ENCODE peak calls at places on chromosomes 6 and 20, in ten cellular contexts. D is tibial artery, X is hepatocyte, B is GM12865, V is natural killer cell, U is WTC11, A is cardiac fibroblast, S is endodermal cell, Z is adrenal gland, E is astrocyte of the cerebellum. C is an unnamed sample.

GRCh38 chr6:41706876-41707564 is 28.4 kb downstream of the TFEB start:
- DNase-seq in U (no peak), E (no peak), B (peak), D (peak), S (no peak), A (peak), Z (peak), X (peak), V (no peak), C (no peak)

GRCh38 chr20:63664861-63665594 is 6.9 kb downstream of the RTEL1 start:
- DNase-seq in X (no peak), E (no peak), D (no peak), Z (no peak), V (no peak), S (peak), B (no peak), U (peak), A (peak), C (no peak)

GRCh38 chr6:155406801-155407200 is 48.8 kb downstream of the NOX3 start:
- DNase-seq in S (no peak), B (no peak), V (no peak), Z (no peak), A (no peak), X (no peak), D (no peak), U (no peak), E (no peak), C (no peak)

GRCh38 chr6:111274593-111275217 is 187.4 kb downstream of the SLC16A10 start:
- DNase-seq in V (no peak), D (no peak), X (no peak), A (no peak), S (no peak), E (no peak), U (no peak), B (no peak), Z (no peak), C (no peak)

GRCh38 chr20:63802469-63803240 is 28.4 kb downstream of the ZBTB46 start:
- DNase-seq in D (no peak), U (no peak), E (no peak), S (no peak), V (no peak), B (no peak), X (no peak), A (no peak), Z (no peak), C (no peak)

GRCh38 chr20:7180261-7181045 is 413.0 kb downstream of the BMP2 start:
- DNase-seq in S (no peak), A (peak), B (no peak), Z (no peak), V (no peak), U (no peak), E (no peak), X (no peak), D (no peak), C (no peak)

GRCh38 chr6:100946711-100947110 is 65.6 kb upstream of the ASCC3 start:
- DNase-seq in U (no peak), D (no peak), B (no peak), V (no peak), A (no peak), E (no peak), Z (no peak), X (no peak), S (no peak), C (no peak)

GRCh38 chr6:107632757-107633156 is 142.8 kb downstream of the SOBP start:
- DNase-seq in D (no peak), B (no peak), E (no peak), A (no peak), V (no peak), X (no peak), Z (no peak), S (no peak), U (no peak), C (no peak)

GRCh38 chr6:81844686-81845085 is 92.2 kb upstream of the TENT5A start:
- DNase-seq in X (no peak), Z (peak), S (no peak), U (no peak), D (no peak), A (peak), B (no peak), E (no peak), V (no peak), C (no peak)

GRCh38 chr6:56250266-56250665 is 2.9 kb upstream of the COL21A1 start:
- DNase-seq in E (no peak), D (no peak), S (no peak), B (no peak), X (no peak), Z (no peak), A (no peak), U (no peak), V (no peak), C (no peak)

GRCh38 chr6:1758076-1758679 is 148.5 kb downstream of the FOXC1 start:
- DNase-seq in S (peak), A (no peak), B (no peak), D (no peak), Z (no peak), U (no peak), E (no peak), X (no peak), V (no peak), C (no peak)

GRCh38 chr20:9294081-9294480 is 220.3 kb upstream of the LAMP5 start:
- DNase-seq in U (no peak), X (peak), A (peak), Z (no peak), D (no peak), E (peak), V (no peak), S (no peak), B (no peak), C (no peak)

GRCh38 chr6:95574811-95575210 is 2.5 kb upstream of the MANEA start:
- DNase-seq in S (no peak), Z (no peak), U (no peak), D (no peak), V (no peak), B (no peak), A (peak), E (no peak), X (peak), C (no peak)

GRCh38 chr6:99467509-99468106 is 42.5 kb upstream of the PNISR start:
- DNase-seq in V (no peak), S (no peak), D (no peak), Z (no peak), A (peak), U (no peak), B (peak), E (no peak), X (peak), C (no peak)

GRCh38 chr20:31685853-31686641 is 36.6 kb downstream of the BCL2L1 start:
- DNase-seq in V (no peak), X (no peak), D (no peak), B (no peak), E (no peak), A (no peak), S (no peak), U (no peak), Z (no peak), C (no peak)

GRCh38 chr20:44035924-44036323 is 121.3 kb downstream of the TOX2 start:
- DNase-seq in X (no peak), D (no peak), A (no peak), E (no peak), U (no peak), B (no peak), V (no peak), S (no peak), Z (no peak), C (peak)

GRCh38 chr20:1335961-1336698 is 7.2 kb upstream of the SDCBP2 start:
- DNase-seq in E (no peak), S (peak), U (no peak), Z (no peak), A (no peak), X (no peak), V (no peak), B (no peak), D (no peak), C (no peak)

GRCh38 chr20:57779401-57780003 is 69.7 kb upstream of the PMEPA1 start:
- DNase-seq in X (peak), B (no peak), Z (no peak), A (no peak), E (no peak), S (peak), U (no peak), V (no peak), D (no peak), C (no peak)

GRCh38 chr6:109894181-109894580 is 83.9 kb upstream of the GPR6 start:
- DNase-seq in V (no peak), D (no peak), Z (peak), B (peak), U (no peak), X (no peak), S (no peak), A (no peak), E (no peak), C (no peak)

GRCh38 chr20:1478566-1478965 is 11.9 kb upstream of the NSFL1C start:
- DNase-seq in A (no peak), S (no peak), Z (no peak), U (no peak), V (no peak), D (no peak), X (no peak), E (no peak), B (no peak), C (no peak)

GRCh38 chr6:104885518-104886043 is 25.9 kb upstream of the HACE1 start:
- DNase-seq in E (no peak), U (peak), V (no peak), S (peak), Z (no peak), B (no peak), X (no peak), D (no peak), A (no peak), C (no peak)

GRCh38 chr20:44354979-44355502 is 458 bp upstream of the HNF4A start:
- DNase-seq in Z (no peak), U (no peak), B (no peak), A (no peak), V (no peak), D (no peak), X (no peak), S (no peak), E (no peak), C (no peak)

GRCh38 chr20:54223285-54223684 is 15.4 kb downstream of the PFDN4 start:
- DNase-seq in X (no peak), Z (no peak), U (no peak), A (no peak), S (peak), V (no peak), E (no peak), B (no peak), D (no peak), C (no peak)

GRCh38 chr6:75438186-75438880 is 55.3 kb downstream of the FILIP1 start:
- DNase-seq in B (no peak), V (no peak), A (peak), Z (no peak), U (no peak), X (no peak), S (no peak), D (no peak), E (no peak), C (no peak)

GRCh38 chr6:9360881-9361280 is 925.5 kb upstream of the SLC35B3 start:
- DNase-seq in B (no peak), X (no peak), U (no peak), Z (no peak), E (no peak), D (no peak), V (no peak), A (no peak), S (no peak), C (no peak)

GRCh38 chr20:10322073-10323012 is 103.7 kb downstream of the SNAP25 start:
- DNase-seq in U (no peak), X (no peak), B (no peak), Z (no peak), D (no peak), S (no peak), A (no peak), V (no peak), E (no peak), C (no peak)

GRCh38 chr20:22339091-22339881 is 245.1 kb downstream of the FOXA2 start:
- DNase-seq in S (peak), A (peak), B (peak), Z (peak), V (no peak), E (peak), X (peak), U (peak), D (no peak), C (no peak)

GRCh38 chr6:33423777-33424176 is 3.9 kb downstream of the SYNGAP1 start:
- DNase-seq in B (no peak), V (no peak), X (no peak), Z (no peak), D (no peak), A (no peak), S (no peak), E (no peak), U (no peak), C (no peak)

GRCh38 chr6:10429638-10430427 is 15.0 kb upstream of the TFAP2A start:
- DNase-seq in S (peak), U (no peak), D (no peak), Z (no peak), A (peak), B (peak), E (peak), X (peak), V (no peak), C (no peak)

GRCh38 chr6:14720411-14721102 is 525.3 kb upstream of the JARID2 start:
- DNase-seq in B (no peak), Z (no peak), X (no peak), U (no peak), V (no peak), S (no peak), E (no peak), A (peak), D (no peak), C (no peak)

GRCh38 chr20:59434950-59435349 is 134.5 kb downstream of the EDN3 start:
- DNase-seq in B (no peak), U (no peak), V (no peak), D (no peak), X (no peak), E (no peak), S (no peak), Z (no peak), A (no peak), C (no peak)

GRCh38 chr6:143329323-143329722 is 121.2 kb downstream of the ADAT2 start:
- DNase-seq in D (no peak), S (no peak), E (no peak), B (no peak), Z (no peak), A (no peak), U (no peak), V (no peak), X (no peak), C (no peak)

GRCh38 chr6:149820506-149820905 is 43.7 kb downstream of the LRP11 start:
- DNase-seq in S (no peak), X (no peak), A (no peak), V (no peak), U (no peak), Z (no peak), B (peak), D (no peak), E (no peak), C (no peak)
- TF ChIP-seq CTCF in S (no peak), X (no peak), A (no peak), V (no peak), U (no peak), Z (no peak), B (no peak), D (no peak), E (no peak), C (no peak)

DNA sequence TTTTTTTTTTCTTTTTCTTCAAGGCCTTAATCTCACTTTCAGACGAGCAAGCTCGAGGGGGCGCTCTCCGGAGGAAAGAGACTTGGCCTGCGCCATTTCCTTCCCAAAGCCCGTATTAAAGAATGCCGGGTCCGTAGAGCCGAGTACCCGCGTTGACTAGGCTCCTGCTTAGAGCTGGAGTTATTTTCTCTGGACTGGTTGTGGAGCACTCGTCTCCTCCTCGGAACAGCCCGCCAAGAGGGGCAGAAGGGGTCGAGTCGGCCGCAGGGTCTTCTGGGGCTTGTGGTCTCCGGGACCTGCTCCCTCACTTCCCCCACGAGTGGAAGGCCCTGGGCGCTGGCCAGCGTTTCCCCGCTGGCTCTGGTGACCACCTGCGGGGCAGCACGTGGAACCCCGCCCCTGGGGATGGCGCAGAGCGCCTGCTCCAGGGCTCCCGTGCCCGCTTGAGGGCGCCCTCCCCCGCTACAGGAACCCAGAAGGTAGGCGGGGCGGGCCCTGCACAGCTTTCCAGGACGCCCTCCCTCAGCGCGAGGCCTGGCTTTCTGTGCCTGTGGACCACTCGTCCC is 2.7 kb upstream of the MEI4 start:
- DNase-seq in S (peak), B (peak), E (no peak), Z (peak), U (peak), A (peak), D (no peak), V (no peak), X (peak), C (peak)
- TF ChIP-seq CTCF in S (peak), B (peak), E (peak), Z (peak), U (peak), A (peak), D (no peak), V (no peak), X (peak), C (peak)

DNA sequence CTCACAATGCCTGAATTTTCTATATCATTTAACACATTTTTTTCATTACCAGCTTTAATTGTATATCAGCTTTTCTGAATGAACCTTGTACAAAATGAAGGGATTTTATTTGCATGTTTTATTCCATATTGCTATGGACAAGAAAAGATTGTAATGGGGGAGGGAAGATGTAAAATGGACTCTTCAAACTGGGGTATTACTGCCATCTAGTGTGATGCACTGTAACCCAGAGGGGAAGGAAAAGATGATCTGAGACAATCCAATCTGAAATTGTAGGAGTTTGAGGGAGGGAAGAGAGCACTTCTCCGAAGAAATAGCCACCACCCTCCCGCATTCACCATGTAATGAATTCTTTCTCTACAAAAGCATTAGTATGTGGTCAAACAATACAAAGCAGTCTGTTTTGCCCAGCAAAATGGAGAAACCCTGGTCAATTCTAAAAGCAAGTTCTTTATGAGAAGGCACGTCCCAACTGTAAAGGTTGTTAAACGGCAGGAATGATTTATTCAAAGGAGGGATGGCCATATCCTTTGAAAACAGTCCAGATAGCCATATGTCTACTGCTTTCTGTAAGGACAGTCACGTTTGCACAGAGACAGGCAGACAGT is 679.5 kb upstream of the NRSN1 start:
- DNase-seq in A (peak), E (peak), D (no peak), Z (no peak), S (no peak), U (no peak), V (no peak), X (peak), B (peak), C (no peak)
- TF ChIP-seq CTCF in A (peak), E (peak), D (peak), Z (peak), S (peak), U (no peak), V (no peak), X (peak), B (peak), C (peak)

GRCh38 chr6:47353822-47354221 is 44.1 kb upstream of the TNFRSF21 start:
- DNase-seq in U (no peak), S (no peak), V (no peak), A (peak), E (no peak), X (no peak), D (no peak), B (no peak), Z (no peak), C (no peak)

GRCh38 chr6:47355496-47355895 is 45.8 kb upstream of the TNFRSF21 start:
- DNase-seq in D (no peak), U (no peak), E (no peak), Z (no peak), S (no peak), X (no peak), B (no peak), V (no peak), A (no peak), C (no peak)

GRCh38 chr6:47352966-47353365 is 43.3 kb upstream of the TNFRSF21 start:
- DNase-seq in A (no peak), U (no peak), B (no peak), D (no peak), E (no peak), S (no peak), V (no peak), X (no peak), Z (no peak), C (no peak)

GRCh38 chr6:47349931-47350330 is 40.2 kb upstream of the TNFRSF21 start:
- DNase-seq in B (no peak), Z (no peak), U (no peak), E (no peak), S (no peak), V (no peak), D (no peak), X (no peak), A (peak), C (no peak)

GRCh38 chr6:47352169-47352568 is 42.5 kb upstream of the TNFRSF21 start:
- DNase-seq in Z (no peak), V (no peak), U (peak), X (no peak), S (peak), B (no peak), A (peak), D (no peak), E (no peak), C (no peak)
- TF ChIP-seq CTCF in Z (no peak), V (no peak), U (peak), X (no peak), S (peak), B (no peak), A (no peak), D (no peak), E (no peak), C (peak)

GRCh38 chr6:39664173-39664572 is 61.0 kb downstream of the KIF6 start:
- DNase-seq in Z (no peak), S (no peak), U (no peak), E (no peak), A (no peak), X (no peak), B (no peak), D (no peak), V (no peak), C (no peak)

GRCh38 chr6:39669117-39669690 is 56.0 kb downstream of the KIF6 start:
- DNase-seq in Z (no peak), D (no peak), V (no peak), S (no peak), E (peak), U (no peak), A (no peak), B (no peak), X (no peak), C (no peak)

GRCh38 chr6:39665871-39666270 is 59.3 kb downstream of the KIF6 start:
- DNase-seq in A (no peak), X (no peak), V (no peak), Z (no peak), D (no peak), E (peak), B (no peak), U (no peak), S (no peak), C (no peak)

GRCh38 chr6:39669943-39670342 is 55.3 kb downstream of the KIF6 start:
- DNase-seq in V (no peak), U (no peak), E (no peak), B (no peak), D (no peak), A (no peak), X (no peak), Z (no peak), S (no peak), C (no peak)

DNA sequence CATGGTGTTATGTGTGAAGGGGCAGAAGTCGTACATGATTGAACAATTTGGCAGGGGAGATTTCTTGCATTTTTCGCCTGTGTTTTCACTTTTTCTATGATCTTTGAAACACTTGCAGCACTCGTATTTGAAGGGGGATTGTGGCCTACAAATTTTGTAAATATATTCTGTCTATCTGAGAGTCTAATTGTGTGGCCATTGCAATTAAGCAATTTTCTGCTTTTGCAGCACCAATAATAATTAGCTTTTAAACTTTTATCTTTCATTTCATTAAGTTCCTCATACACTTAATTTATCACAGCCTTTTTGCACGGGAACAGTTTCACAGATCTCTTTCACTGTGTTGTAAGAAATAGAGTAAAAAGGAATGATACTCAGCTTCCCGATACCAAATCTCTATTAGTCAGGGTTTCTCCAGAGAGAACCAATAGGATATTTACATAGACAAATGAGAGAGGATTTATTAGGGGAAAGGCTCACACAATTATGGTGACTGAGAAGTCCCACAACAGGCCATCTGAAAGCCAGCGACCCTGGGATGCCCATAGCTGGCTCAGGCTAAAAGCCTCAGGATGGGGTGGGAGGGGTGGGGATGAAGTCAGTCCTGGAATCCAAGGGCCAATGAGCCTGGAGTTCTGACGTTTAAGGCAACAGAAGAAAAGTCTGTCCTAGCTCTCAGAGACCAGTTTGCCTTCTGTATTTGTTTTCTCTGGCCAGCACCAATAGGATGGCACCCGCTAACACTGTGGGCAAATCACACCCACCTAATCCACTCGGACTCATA is 58.3 kb downstream of the KIF6 start:
- DNase-seq in E (no peak), S (peak), U (no peak), B (no peak), D (no peak), Z (no peak), V (no peak), X (no peak), A (no peak), C (no peak)
- TF ChIP-seq CTCF in E (no peak), S (no peak), U (no peak), B (no peak), D (no peak), Z (no peak), V (no peak), X (no peak), A (no peak), C (no peak)

GRCh38 chr20:47888351-47888750 is 103.1 kb upstream of the SULF2 start:
- DNase-seq in D (no peak), A (no peak), U (no peak), Z (no peak), V (no peak), B (no peak), X (no peak), S (no peak), E (no peak), C (no peak)
- TF ChIP-seq CTCF in D (no peak), A (no peak), U (no peak), Z (no peak), V (no peak), B (no peak), X (no peak), S (no peak), E (no peak), C (no peak)

C was measured in type B pancreatic cell.